ENCODE peak calls at places on chromosomes 4 and X, in eight cellular contexts. One of them, this sample, is unnamed.

GRCh38 chrX:63513825-63514574 is 162.9 kb upstream of the SPIN4 start:
- DNase-seq in lower lobe of right lung: no peak
- DNase-seq in bronchial epithelial cell: peak
- DNase-seq in ascending aorta: no peak
- DNase-seq in thyroid gland: no peak
- DNase-seq in left ventricle myocardium inferior: peak
- DNase-seq in endothelial cell: no peak
- DNase-seq in activated B cell treated with CpG ODN at 0.5 μM for 24 hours: no peak
- DNase-seq in this sample: no peak

GRCh38 chr4:124534133-124534532 is 178.4 kb downstream of the ANKRD50 start:
- DNase-seq in lower lobe of right lung: no peak
- DNase-seq in bronchial epithelial cell: no peak
- DNase-seq in ascending aorta: no peak
- DNase-seq in thyroid gland: no peak
- DNase-seq in left ventricle myocardium inferior: no peak
- DNase-seq in endothelial cell: no peak
- DNase-seq in activated B cell treated with CpG ODN at 0.5 μM for 24 hours: no peak
- DNase-seq in this sample: no peak

GRCh38 chrX:135328421-135329005 is 19.2 kb downstream of the ETDC start:
- DNase-seq in lower lobe of right lung: no peak
- DNase-seq in bronchial epithelial cell: peak
- DNase-seq in ascending aorta: no peak
- DNase-seq in thyroid gland: no peak
- DNase-seq in left ventricle myocardium inferior: no peak
- DNase-seq in endothelial cell: no peak
- DNase-seq in activated B cell treated with CpG ODN at 0.5 μM for 24 hours: no peak
- DNase-seq in this sample: no peak

GRCh38 chr4:82792912-82793649 is 5.5 kb downstream of the SCD5 start:
- DNase-seq in lower lobe of right lung: no peak
- DNase-seq in bronchial epithelial cell: no peak
- DNase-seq in ascending aorta: no peak
- DNase-seq in thyroid gland: no peak
- DNase-seq in left ventricle myocardium inferior: no peak
- DNase-seq in endothelial cell: no peak
- DNase-seq in activated B cell treated with CpG ODN at 0.5 μM for 24 hours: no peak
- DNase-seq in this sample: no peak

GRCh38 chr4:133581971-133582619 is 433.0 kb downstream of the PCDH10 start:
- DNase-seq in lower lobe of right lung: no peak
- DNase-seq in bronchial epithelial cell: no peak
- DNase-seq in ascending aorta: no peak
- DNase-seq in thyroid gland: no peak
- DNase-seq in left ventricle myocardium inferior: no peak
- DNase-seq in endothelial cell: no peak
- DNase-seq in activated B cell treated with CpG ODN at 0.5 μM for 24 hours: no peak
- DNase-seq in this sample: no peak

GRCh38 chr4:53942712-53943111 is 121.7 kb downstream of the CHIC2 start:
- DNase-seq in lower lobe of right lung: no peak
- DNase-seq in bronchial epithelial cell: no peak
- DNase-seq in ascending aorta: no peak
- DNase-seq in thyroid gland: no peak
- DNase-seq in left ventricle myocardium inferior: no peak
- DNase-seq in endothelial cell: no peak
- DNase-seq in activated B cell treated with CpG ODN at 0.5 μM for 24 hours: no peak
- DNase-seq in this sample: no peak

GRCh38 chr4:48372272-48372671 is 30.9 kb downstream of the SLAIN2 start:
- DNase-seq in lower lobe of right lung: no peak
- DNase-seq in bronchial epithelial cell: no peak
- DNase-seq in ascending aorta: no peak
- DNase-seq in thyroid gland: no peak
- DNase-seq in left ventricle myocardium inferior: no peak
- DNase-seq in endothelial cell: no peak
- DNase-seq in activated B cell treated with CpG ODN at 0.5 μM for 24 hours: no peak
- DNase-seq in this sample: no peak

GRCh38 chr4:104486702-104487101 is 8.0 kb downstream of the CXXC4 start:
- DNase-seq in lower lobe of right lung: no peak
- DNase-seq in bronchial epithelial cell: no peak
- DNase-seq in ascending aorta: no peak
- DNase-seq in thyroid gland: no peak
- DNase-seq in left ventricle myocardium inferior: no peak
- DNase-seq in endothelial cell: no peak
- DNase-seq in activated B cell treated with CpG ODN at 0.5 μM for 24 hours: no peak
- DNase-seq in this sample: no peak

GRCh38 chr4:123922847-123923246 is 526.3 kb downstream of the SPRY1 start:
- DNase-seq in lower lobe of right lung: no peak
- DNase-seq in bronchial epithelial cell: peak
- DNase-seq in ascending aorta: no peak
- DNase-seq in thyroid gland: no peak
- DNase-seq in left ventricle myocardium inferior: no peak
- DNase-seq in endothelial cell: no peak
- DNase-seq in activated B cell treated with CpG ODN at 0.5 μM for 24 hours: no peak
- DNase-seq in this sample: no peak

GRCh38 chr4:176584031-176584430 is 208.7 kb downstream of the VEGFC start:
- DNase-seq in lower lobe of right lung: no peak
- DNase-seq in bronchial epithelial cell: no peak
- DNase-seq in ascending aorta: no peak
- DNase-seq in thyroid gland: no peak
- DNase-seq in left ventricle myocardium inferior: no peak
- DNase-seq in endothelial cell: no peak
- DNase-seq in activated B cell treated with CpG ODN at 0.5 μM for 24 hours: no peak
- DNase-seq in this sample: no peak

GRCh38 chr4:182968917-182969650 is 51.9 kb upstream of the DCTD start:
- DNase-seq in lower lobe of right lung: no peak
- DNase-seq in bronchial epithelial cell: no peak
- DNase-seq in ascending aorta: no peak
- DNase-seq in thyroid gland: no peak
- DNase-seq in left ventricle myocardium inferior: no peak
- DNase-seq in endothelial cell: no peak
- DNase-seq in activated B cell treated with CpG ODN at 0.5 μM for 24 hours: no peak
- DNase-seq in this sample: no peak

GRCh38 chrX:70293621-70294020 is 3.7 kb downstream of the KIF4A start:
- DNase-seq in lower lobe of right lung: no peak
- DNase-seq in bronchial epithelial cell: peak
- DNase-seq in ascending aorta: no peak
- DNase-seq in thyroid gland: no peak
- DNase-seq in left ventricle myocardium inferior: no peak
- DNase-seq in endothelial cell: no peak
- DNase-seq in activated B cell treated with CpG ODN at 0.5 μM for 24 hours: no peak
- DNase-seq in this sample: no peak

GRCh38 chr4:71830497-71831178 is 46.8 kb upstream of the GC start:
- DNase-seq in lower lobe of right lung: no peak
- DNase-seq in bronchial epithelial cell: no peak
- DNase-seq in ascending aorta: no peak
- DNase-seq in thyroid gland: no peak
- DNase-seq in left ventricle myocardium inferior: no peak
- DNase-seq in endothelial cell: no peak
- DNase-seq in activated B cell treated with CpG ODN at 0.5 μM for 24 hours: no peak
- DNase-seq in this sample: no peak

GRCh38 chrX:2894885-2895292 is 34.2 kb downstream of the ARSD start:
- DNase-seq in lower lobe of right lung: no peak
- DNase-seq in bronchial epithelial cell: peak
- DNase-seq in ascending aorta: no peak
- DNase-seq in thyroid gland: peak
- DNase-seq in left ventricle myocardium inferior: no peak
- DNase-seq in endothelial cell: no peak
- DNase-seq in activated B cell treated with CpG ODN at 0.5 μM for 24 hours: no peak
- DNase-seq in this sample: no peak

GRCh38 chrX:17104433-17104832 is 158.0 kb downstream of the REPS2 start:
- DNase-seq in lower lobe of right lung: no peak
- DNase-seq in bronchial epithelial cell: no peak
- DNase-seq in ascending aorta: no peak
- DNase-seq in thyroid gland: no peak
- DNase-seq in left ventricle myocardium inferior: no peak
- DNase-seq in endothelial cell: no peak
- DNase-seq in activated B cell treated with CpG ODN at 0.5 μM for 24 hours: no peak
- DNase-seq in this sample: no peak

GRCh38 chr4:26420438-26420837 is 69.8 kb downstream of the CCKAR start:
- DNase-seq in lower lobe of right lung: no peak
- DNase-seq in bronchial epithelial cell: no peak
- DNase-seq in ascending aorta: no peak
- DNase-seq in thyroid gland: no peak
- DNase-seq in left ventricle myocardium inferior: no peak
- DNase-seq in endothelial cell: no peak
- DNase-seq in activated B cell treated with CpG ODN at 0.5 μM for 24 hours: no peak
- DNase-seq in this sample: no peak

GRCh38 chr4:173242466-173243250 is 74.0 kb downstream of the GALNT7 start:
- DNase-seq in lower lobe of right lung: no peak
- DNase-seq in bronchial epithelial cell: peak
- DNase-seq in ascending aorta: no peak
- DNase-seq in thyroid gland: peak
- DNase-seq in left ventricle myocardium inferior: no peak
- DNase-seq in endothelial cell: no peak
- DNase-seq in activated B cell treated with CpG ODN at 0.5 μM for 24 hours: no peak
- DNase-seq in this sample: no peak

GRCh38 chrX:46873746-46874145 is 36.9 kb downstream of the RP2 start:
- DNase-seq in lower lobe of right lung: no peak
- DNase-seq in bronchial epithelial cell: peak
- DNase-seq in ascending aorta: no peak
- DNase-seq in thyroid gland: no peak
- DNase-seq in left ventricle myocardium inferior: no peak
- DNase-seq in endothelial cell: no peak
- DNase-seq in activated B cell treated with CpG ODN at 0.5 μM for 24 hours: no peak
- DNase-seq in this sample: no peak

GRCh38 chr4:116118216-116118615 is 967.2 kb downstream of the TRAM1L1 start:
- DNase-seq in lower lobe of right lung: no peak
- DNase-seq in bronchial epithelial cell: no peak
- DNase-seq in ascending aorta: no peak
- DNase-seq in thyroid gland: no peak
- DNase-seq in left ventricle myocardium inferior: no peak
- DNase-seq in endothelial cell: no peak
- DNase-seq in activated B cell treated with CpG ODN at 0.5 μM for 24 hours: no peak
- DNase-seq in this sample: no peak

GRCh38 chrX:48648299-48648698 is 35.3 kb upstream of the WAS start:
- DNase-seq in lower lobe of right lung: no peak
- DNase-seq in bronchial epithelial cell: peak
- DNase-seq in ascending aorta: peak
- DNase-seq in thyroid gland: peak
- DNase-seq in left ventricle myocardium inferior: peak
- DNase-seq in endothelial cell: peak
- DNase-seq in activated B cell treated with CpG ODN at 0.5 μM for 24 hours: no peak
- DNase-seq in this sample: peak

GRCh38 chrX:110087485-110088356 is 84.8 kb downstream of the TMEM164 start:
- DNase-seq in lower lobe of right lung: no peak
- DNase-seq in bronchial epithelial cell: peak
- DNase-seq in ascending aorta: no peak
- DNase-seq in thyroid gland: no peak
- DNase-seq in left ventricle myocardium inferior: no peak
- DNase-seq in endothelial cell: no peak
- DNase-seq in activated B cell treated with CpG ODN at 0.5 μM for 24 hours: no peak
- DNase-seq in this sample: no peak

GRCh38 chr4:17866790-17867189 is 56.0 kb downstream of the NCAPG start:
- DNase-seq in lower lobe of right lung: no peak
- DNase-seq in bronchial epithelial cell: no peak
- DNase-seq in ascending aorta: no peak
- DNase-seq in thyroid gland: no peak
- DNase-seq in left ventricle myocardium inferior: no peak
- DNase-seq in endothelial cell: no peak
- DNase-seq in activated B cell treated with CpG ODN at 0.5 μM for 24 hours: no peak
- DNase-seq in this sample: no peak
- TF ChIP-seq CTCF in lower lobe of right lung: no peak
- TF ChIP-seq CTCF in bronchial epithelial cell: no peak
- TF ChIP-seq CTCF in ascending aorta: no peak
- TF ChIP-seq CTCF in thyroid gland: no peak
- TF ChIP-seq CTCF in left ventricle myocardium inferior: no peak
- TF ChIP-seq CTCF in endothelial cell: no peak
- TF ChIP-seq CTCF in activated B cell treated with CpG ODN at 0.5 μM for 24 hours: no peak
- TF ChIP-seq CTCF in this sample: no peak

GRCh38 chrX:22249371-22249770 is 23.3 kb upstream of the CBLL2 start:
- DNase-seq in lower lobe of right lung: no peak
- DNase-seq in bronchial epithelial cell: no peak
- DNase-seq in ascending aorta: no peak
- DNase-seq in thyroid gland: no peak
- DNase-seq in left ventricle myocardium inferior: no peak
- DNase-seq in endothelial cell: no peak
- DNase-seq in activated B cell treated with CpG ODN at 0.5 μM for 24 hours: no peak
- DNase-seq in this sample: no peak

GRCh38 chrX:22246620-22247019 is 26.1 kb upstream of the CBLL2 start:
- DNase-seq in lower lobe of right lung: no peak
- DNase-seq in bronchial epithelial cell: peak
- DNase-seq in ascending aorta: no peak
- DNase-seq in thyroid gland: no peak
- DNase-seq in left ventricle myocardium inferior: no peak
- DNase-seq in endothelial cell: no peak
- DNase-seq in activated B cell treated with CpG ODN at 0.5 μM for 24 hours: no peak
- DNase-seq in this sample: no peak

GRCh38 chrX:22247169-22247568 is 25.5 kb upstream of the CBLL2 start:
- DNase-seq in lower lobe of right lung: no peak
- DNase-seq in bronchial epithelial cell: peak
- DNase-seq in ascending aorta: no peak
- DNase-seq in thyroid gland: no peak
- DNase-seq in left ventricle myocardium inferior: no peak
- DNase-seq in endothelial cell: no peak
- DNase-seq in activated B cell treated with CpG ODN at 0.5 μM for 24 hours: no peak
- DNase-seq in this sample: no peak
- TF ChIP-seq CTCF in lower lobe of right lung: no peak
- TF ChIP-seq CTCF in bronchial epithelial cell: no peak
- TF ChIP-seq CTCF in ascending aorta: no peak
- TF ChIP-seq CTCF in thyroid gland: no peak
- TF ChIP-seq CTCF in left ventricle myocardium inferior: no peak
- TF ChIP-seq CTCF in endothelial cell: no peak
- TF ChIP-seq CTCF in activated B cell treated with CpG ODN at 0.5 μM for 24 hours: no peak
- TF ChIP-seq CTCF in this sample: no peak

GRCh38 chr4:147054241-147054902 is 108.7 kb upstream of the TTC29 start:
- DNase-seq in lower lobe of right lung: no peak
- DNase-seq in bronchial epithelial cell: no peak
- DNase-seq in ascending aorta: no peak
- DNase-seq in thyroid gland: no peak
- DNase-seq in left ventricle myocardium inferior: no peak
- DNase-seq in endothelial cell: no peak
- DNase-seq in activated B cell treated with CpG ODN at 0.5 μM for 24 hours: no peak
- DNase-seq in this sample: no peak

GRCh38 chr4:147059064-147059731 is 113.5 kb upstream of the TTC29 start:
- DNase-seq in lower lobe of right lung: no peak
- DNase-seq in bronchial epithelial cell: no peak
- DNase-seq in ascending aorta: no peak
- DNase-seq in thyroid gland: no peak
- DNase-seq in left ventricle myocardium inferior: no peak
- DNase-seq in endothelial cell: no peak
- DNase-seq in activated B cell treated with CpG ODN at 0.5 μM for 24 hours: no peak
- DNase-seq in this sample: no peak

GRCh38 chr4:147060171-147060931 is 114.7 kb upstream of the TTC29 start:
- DNase-seq in lower lobe of right lung: no peak
- DNase-seq in bronchial epithelial cell: no peak
- DNase-seq in ascending aorta: no peak
- DNase-seq in thyroid gland: no peak
- DNase-seq in left ventricle myocardium inferior: no peak
- DNase-seq in endothelial cell: no peak
- DNase-seq in activated B cell treated with CpG ODN at 0.5 μM for 24 hours: no peak
- DNase-seq in this sample: no peak

GRCh38 chr4:147057631-147057980 is 111.9 kb upstream of the TTC29 start:
- DNase-seq in lower lobe of right lung: no peak
- DNase-seq in bronchial epithelial cell: peak
- DNase-seq in ascending aorta: no peak
- DNase-seq in thyroid gland: no peak
- DNase-seq in left ventricle myocardium inferior: no peak
- DNase-seq in endothelial cell: no peak
- DNase-seq in activated B cell treated with CpG ODN at 0.5 μM for 24 hours: no peak
- DNase-seq in this sample: no peak

GRCh38 chr4:147056951-147057630 is 111.4 kb upstream of the TTC29 start:
- DNase-seq in lower lobe of right lung: no peak
- DNase-seq in bronchial epithelial cell: peak
- DNase-seq in ascending aorta: no peak
- DNase-seq in thyroid gland: no peak
- DNase-seq in left ventricle myocardium inferior: no peak
- DNase-seq in endothelial cell: no peak
- DNase-seq in activated B cell treated with CpG ODN at 0.5 μM for 24 hours: no peak
- DNase-seq in this sample: no peak
- TF ChIP-seq CTCF in lower lobe of right lung: no peak
- TF ChIP-seq CTCF in bronchial epithelial cell: no peak
- TF ChIP-seq CTCF in ascending aorta: no peak
- TF ChIP-seq CTCF in thyroid gland: no peak
- TF ChIP-seq CTCF in left ventricle myocardium inferior: no peak
- TF ChIP-seq CTCF in endothelial cell: no peak
- TF ChIP-seq CTCF in activated B cell treated with CpG ODN at 0.5 μM for 24 hours: no peak
- TF ChIP-seq CTCF in this sample: no peak

GRCh38 chr4:69829678-69830077 is 30.3 kb downstream of the SULT1E1 start:
- DNase-seq in lower lobe of right lung: no peak
- DNase-seq in bronchial epithelial cell: no peak
- DNase-seq in ascending aorta: no peak
- DNase-seq in thyroid gland: no peak
- DNase-seq in left ventricle myocardium inferior: no peak
- DNase-seq in endothelial cell: no peak
- DNase-seq in activated B cell treated with CpG ODN at 0.5 μM for 24 hours: no peak
- DNase-seq in this sample: no peak
- TF ChIP-seq CTCF in lower lobe of right lung: no peak
- TF ChIP-seq CTCF in bronchial epithelial cell: no peak
- TF ChIP-seq CTCF in ascending aorta: no peak
- TF ChIP-seq CTCF in thyroid gland: no peak
- TF ChIP-seq CTCF in left ventricle myocardium inferior: no peak
- TF ChIP-seq CTCF in endothelial cell: no peak
- TF ChIP-seq CTCF in activated B cell treated with CpG ODN at 0.5 μM for 24 hours: no peak
- TF ChIP-seq CTCF in this sample: no peak

This sample was measured in natural killer cell.